ENCODE peak calls at places on chromosomes 11 and 22, in eight cellular contexts. J, F, V, C, H, N, T and Q are unnamed samples.

GRCh38 chr22:36850682-36851081 is 10.1 kb upstream of the NCF4 start:
- DNase-seq in J (no peak), F (no peak), V (no peak), C (no peak), H (no peak), N (no peak), T (no peak), Q (no peak)

GRCh38 chr11:86869966-86870570 is 69.7 kb downstream of the PRSS23 start:
- DNase-seq in J (peak; percentile 87), F (peak; percentile 59), V (peak; percentile 61), C (peak; percentile 57), H (peak; percentile 67), N (peak; percentile 45), T (peak; percentile 20), Q (peak; percentile 26)

GRCh38 chr22:27258773-27259172 is 542.8 kb downstream of the MN1 start:
- DNase-seq in J (no peak), F (no peak), V (no peak), C (no peak), H (no peak), N (no peak), T (no peak), Q (no peak)

GRCh38 chr22:27482414-27482813 is 319.1 kb downstream of the MN1 start:
- DNase-seq in J (no peak), F (no peak), V (no peak), C (no peak), H (no peak), N (no peak), T (no peak), Q (no peak)

GRCh38 chr11:118211006-118211405 is 13.8 kb downstream of the JAML start:
- DNase-seq in J (peak; percentile 74), F (peak; percentile 70), V (no peak), C (no peak), H (peak; percentile 38), N (no peak), T (no peak), Q (no peak)

GRCh38 chr11:44568358-44568705 is 2.9 kb downstream of the CD82 start:
- DNase-seq in J (no peak), F (no peak), V (no peak), C (no peak), H (no peak), N (no peak), T (no peak), Q (no peak)

GRCh38 chr11:28347351-28347750 is 239.2 kb downstream of the METTL15 start:
- DNase-seq in J (no peak), F (peak; percentile 48), V (no peak), C (no peak), H (no peak), N (no peak), T (no peak), Q (no peak)

GRCh38 chr22:18091916-18092526 is 14.2 kb downstream of the PEX26 start:
- DNase-seq in J (peak; percentile 83), F (peak; percentile 74), V (no peak), C (no peak), H (no peak), N (no peak), T (no peak), Q (no peak)

GRCh38 chr22:32123657-32124056 is 35.4 kb downstream of the C22orf42 start:
- DNase-seq in J (no peak), F (no peak), V (no peak), C (no peak), H (peak; percentile 69), N (no peak), T (no peak), Q (no peak)

GRCh38 chr11:133403900-133404299 is 128.4 kb downstream of the OPCML start:
- DNase-seq in J (no peak), F (no peak), V (no peak), C (no peak), H (peak; percentile 54), N (no peak), T (no peak), Q (no peak)

GRCh38 chr11:20599424-20600346 is at the start of gene SLC6A5:
- DNase-seq in J (peak; percentile 72), F (peak; percentile 10), V (peak; percentile 34), C (peak; percentile 18), H (peak; percentile 93), N (no peak), T (no peak), Q (no peak)

GRCh38 chr11:115630109-115630700 is 126.0 kb upstream of the CADM1 start:
- DNase-seq in J (no peak), F (no peak), V (no peak), C (no peak), H (no peak), N (no peak), T (no peak), Q (no peak)

GRCh38 chr11:109914809-109915653 is 178.2 kb upstream of the ZC3H12C start:
- DNase-seq in J (peak; percentile 41), F (peak; percentile 49), V (peak; percentile 65), C (no peak), H (no peak), N (no peak), T (no peak), Q (no peak)

GRCh38 chr11:6927030-6927617 is 898 bp downstream of the ZNF215 start:
- DNase-seq in J (no peak), F (no peak), V (no peak), C (no peak), H (no peak), N (peak; percentile 68), T (peak; percentile 9), Q (peak; percentile 70)

GRCh38 chr11:115199501-115199900 is 304.7 kb downstream of the CADM1 start:
- DNase-seq in J (peak; percentile 24), F (peak; percentile 71), V (peak; percentile 19), C (no peak), H (no peak), N (no peak), T (no peak), Q (no peak)

GRCh38 chr11:27757953-27758352 is 57.7 kb upstream of the BDNF start:
- DNase-seq in J (peak; percentile 54), F (peak; percentile 87), V (peak; percentile 76), C (no peak), H (no peak), N (no peak), T (no peak), Q (no peak)

GRCh38 chr22:23673826-23674690 is 16.8 kb upstream of the RGL4 start:
- DNase-seq in J (no peak), F (no peak), V (no peak), C (no peak), H (peak; percentile 31), N (no peak), T (no peak), Q (no peak)